ENCODE peak calls at places on chromosomes 1 and 21, in ten cellular contexts. K is ACHN; M is stimulated activated CD8-positive, alpha-beta memory T cell treated with anti-CD3 and anti-CD28 coated beads, Interleukin-2, amount 100 ng/mL, for 48 hours; L is Caki2; T is stimulated activated CD4-positive, alpha-beta T cell treated with anti-CD3 and anti-CD28 coated beads, TNF-alpha, amount 100 ng/mL, for 4 hours; V is AG20443; Y is T-helper 9 cell; Q is stomach; N is upper lobe of right lung; P is effector CD4-positive, alpha-beta T cell. X is an unnamed sample.

GRCh38 chr1:205783904-205784303 is 8.6 kb upstream of the RAB29 start:
- DNase-seq in K (peak), M (no peak), L (peak), T (no peak), V (peak), Y (no peak), Q (no peak), N (no peak), P (no peak), X (no peak)

GRCh38 chr1:10065760-10066159 is 33.0 kb downstream of the UBE4B start:
- DNase-seq in K (no peak), M (no peak), L (no peak), T (no peak), V (no peak), Y (no peak), Q (no peak), N (no peak), P (no peak), X (no peak)

GRCh38 chr1:168572669-168573068 is 3.7 kb upstream of the XCL1 start:
- DNase-seq in K (no peak), M (no peak), L (no peak), T (no peak), V (no peak), Y (no peak), Q (no peak), N (no peak), P (no peak), X (no peak)

GRCh38 chr21:31731112-31731801 is 661 bp downstream of the SCAF4 start:
- DNase-seq in K (peak), M (peak), L (no peak), T (peak), V (peak), Y (peak), Q (peak), N (peak), P (peak), X (peak)

GRCh38 chr1:211326528-211327340 is at the start of gene TRAF5:
- DNase-seq in K (peak), M (peak), L (peak), T (peak), V (peak), Y (peak), Q (peak), N (peak), P (peak), X (peak)

GRCh38 chr1:206505702-206506375 is 1.5 kb upstream of the RASSF5 start:
- DNase-seq in K (peak), M (no peak), L (no peak), T (no peak), V (peak), Y (no peak), Q (no peak), N (peak), P (no peak), X (no peak)

GRCh38 chr1:185448591-185449186 is 131.6 kb upstream of the IVNS1ABP start:
- DNase-seq in K (no peak), M (no peak), L (peak), T (no peak), V (no peak), Y (no peak), Q (no peak), N (no peak), P (no peak), X (no peak)

GRCh38 chr1:234994411-234995295 is 134.0 kb downstream of the TOMM20 start:
- DNase-seq in K (no peak), M (no peak), L (no peak), T (no peak), V (no peak), Y (no peak), Q (no peak), N (no peak), P (no peak), X (no peak)